ENCODE peak calls at places on chromosomes 3 and 15, in eight cellular contexts. W is sigmoid colon, H is hepatocyte, N is ascending aorta, Q is K562, P is cardiac muscle cell, S is mucosa of descending colon, M is adrenal gland. V is an unnamed sample.

GRCh38 chr3:112736802-112737566 is 96.0 kb upstream of the CCDC80 start:
- DNase-seq in W (no peak), H (no peak), N (no peak), Q (peak; percentile 10), P (peak; percentile 15), S (no peak), M (no peak), V (no peak)

GRCh38 chr3:134567605-134568004 is 81.7 kb downstream of the CEP63 start:
- DNase-seq in W (no peak), H (no peak), N (no peak), Q (no peak), P (no peak), S (no peak), M (no peak), V (no peak)

GRCh38 chr3:172467170-172467824 is 19.0 kb upstream of the GHSR start:
- DNase-seq in W (no peak), H (peak; percentile 44), N (no peak), Q (no peak), P (no peak), S (no peak), M (no peak), V (no peak)

GRCh38 chr3:144953959-144954358 is 982.3 kb downstream of the DIPK2A start:
- DNase-seq in W (no peak), H (no peak), N (no peak), Q (no peak), P (no peak), S (no peak), M (no peak), V (no peak)

GRCh38 chr15:100983221-100983620 is 64.1 kb downstream of the LRRK1 start:
- DNase-seq in W (no peak), H (no peak), N (no peak), Q (no peak), P (no peak), S (no peak), M (no peak), V (no peak)

GRCh38 chr3:190265795-190266194 is 56.5 kb downstream of the CLDN1 start:
- DNase-seq in W (no peak), H (peak; percentile 48), N (no peak), Q (no peak), P (no peak), S (no peak), M (no peak), V (no peak)

GRCh38 chr3:31182639-31183038 is 288.2 kb upstream of the GADL1 start:
- DNase-seq in W (no peak), H (no peak), N (no peak), Q (no peak), P (no peak), S (no peak), M (no peak), V (no peak)

GRCh38 chr3:65871305-65872141 is 167.2 kb downstream of the MAGI1 start:
- DNase-seq in W (peak; percentile 70), H (peak; percentile 68), N (no peak), Q (no peak), P (peak; percentile 62), S (peak; percentile 59), M (peak; percentile 39), V (no peak)

GRCh38 chr3:37852771-37853170 is 8.9 kb upstream of the CTDSPL start:
- DNase-seq in W (no peak), H (no peak), N (no peak), Q (no peak), P (no peak), S (no peak), M (no peak), V (no peak)

GRCh38 chr15:98706387-98706786 is 58.0 kb downstream of the IGF1R start:
- DNase-seq in W (no peak), H (no peak), N (no peak), Q (no peak), P (no peak), S (no peak), M (no peak), V (no peak)

GRCh38 chr3:159210336-159210735 is 408.5 kb downstream of the MFSD1 start:
- DNase-seq in W (no peak), H (no peak), N (no peak), Q (no peak), P (no peak), S (no peak), M (no peak), V (no peak)

GRCh38 chr15:94042163-94042954 is 189.0 kb upstream of the MCTP2 start:
- DNase-seq in W (no peak), H (peak; percentile 36), N (no peak), Q (no peak), P (no peak), S (no peak), M (no peak), V (peak; percentile 90)

GRCh38 chr3:108406661-108407206 is 103.7 kb downstream of the MYH15 start:
- DNase-seq in W (no peak), H (peak; percentile 66), N (no peak), Q (peak; percentile 60), P (peak; percentile 53), S (no peak), M (no peak), V (peak; percentile 31)

GRCh38 chr15:57313134-57313483 is 63.2 kb upstream of the CGNL1 start:
- DNase-seq in W (peak; percentile 17), H (no peak), N (no peak), Q (no peak), P (no peak), S (no peak), M (no peak), V (no peak)

GRCh38 chr15:91257755-91258435 is 157.8 kb downstream of the SV2B start:
- DNase-seq in W (no peak), H (no peak), N (no peak), Q (no peak), P (no peak), S (no peak), M (no peak), V (no peak)

GRCh38 chr15:91255788-91256187 is 155.7 kb downstream of the SV2B start:
- DNase-seq in W (no peak), H (no peak), N (no peak), Q (no peak), P (no peak), S (no peak), M (no peak), V (no peak)

GRCh38 chr15:91254766-91255165 is 154.7 kb downstream of the SV2B start:
- DNase-seq in W (no peak), H (no peak), N (no peak), Q (peak; percentile 23), P (no peak), S (no peak), M (no peak), V (no peak)

GRCh38 chr15:91261345-91261744 is 161.3 kb downstream of the SV2B start:
- DNase-seq in W (no peak), H (no peak), N (no peak), Q (no peak), P (no peak), S (no peak), M (no peak), V (no peak)

GRCh38 chr15:91258436-91258779 is 158.4 kb downstream of the SV2B start:
- DNase-seq in W (no peak), H (no peak), N (no peak), Q (peak; percentile 18), P (no peak), S (no peak), M (peak; percentile 88), V (no peak)
- H3K4me1 ChIP-seq in W (peaks cover 3% of the 10 kb centered on the region), H (no peaks in the 10 kb centered on the region), N (no peaks in the 10 kb centered on the region), Q (no peaks in the 10 kb centered on the region), P (no peaks in the 10 kb centered on the region), S (no peaks in the 10 kb centered on the region), M (peaks cover 17% of the 10 kb centered on the region), V (peaks cover 2% of the 10 kb centered on the region)

GRCh38 chr3:188243124-188243795 is 89.3 kb downstream of the LPP start:
- DNase-seq in W (no peak), H (no peak), N (no peak), Q (no peak), P (no peak), S (no peak), M (no peak), V (no peak)
- H3K4me1 ChIP-seq in W (peaks cover 98% of the 10 kb centered on the region), H (peaks cover 11% of the 10 kb centered on the region), N (peaks cover 68% of the 10 kb centered on the region), Q (no peaks in the 10 kb centered on the region), P (peaks cover 10% of the 10 kb centered on the region), S (peaks cover 9% of the 10 kb centered on the region), M (peaks cover 8% of the 10 kb centered on the region), V (peaks cover 49% of the 10 kb centered on the region)

DNA sequence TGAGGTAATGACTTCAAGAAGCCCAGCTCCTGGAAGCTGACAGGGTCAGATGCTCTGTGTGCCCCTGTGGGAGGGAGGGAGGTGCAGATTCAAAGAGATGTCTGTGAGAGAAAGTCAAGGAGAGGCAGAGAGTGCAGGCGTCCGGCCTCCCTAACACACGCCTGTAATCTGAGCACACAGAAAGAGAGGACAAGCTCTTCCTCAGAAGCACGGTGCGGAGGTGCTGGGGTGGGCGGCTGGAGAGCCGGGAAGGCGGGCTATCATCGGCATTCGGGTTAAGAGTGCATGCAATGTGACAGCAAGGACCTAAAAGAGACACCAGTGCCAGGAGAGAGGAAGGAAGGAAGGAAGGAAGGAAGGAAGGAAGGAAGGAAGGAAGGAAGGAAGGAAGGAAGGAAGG is 238.2 kb upstream of the HES1 start:
- DNase-seq in W (no peak), H (no peak), N (no peak), Q (no peak), P (peak; percentile 22), S (no peak), M (no peak), V (no peak)
- H3K4me1 ChIP-seq in W (no peaks in the 10 kb centered on the region), H (peaks cover 4% of the 10 kb centered on the region), N (no peaks in the 10 kb centered on the region), Q (peaks cover 9% of the 10 kb centered on the region), P (no peaks in the 10 kb centered on the region), S (peaks cover 11% of the 10 kb centered on the region), M (no peaks in the 10 kb centered on the region), V (no peaks in the 10 kb centered on the region)

GRCh38 chr3:141383555-141384129 is 15.3 kb downstream of the ZBTB38 start:
- DNase-seq in W (no peak), H (no peak), N (no peak), Q (no peak), P (no peak), S (no peak), M (no peak), V (no peak)

GRCh38 chr3:141385386-141386079 is 17.2 kb downstream of the ZBTB38 start:
- DNase-seq in W (no peak), H (no peak), N (no peak), Q (no peak), P (no peak), S (no peak), M (no peak), V (no peak)

GRCh38 chr3:141384157-141384556 is 15.9 kb downstream of the ZBTB38 start:
- DNase-seq in W (no peak), H (no peak), N (no peak), Q (no peak), P (no peak), S (no peak), M (no peak), V (no peak)

GRCh38 chr3:141386080-141386594 is 17.8 kb downstream of the ZBTB38 start:
- DNase-seq in W (no peak), H (no peak), N (no peak), Q (no peak), P (no peak), S (no peak), M (no peak), V (no peak)

GRCh38 chr3:141384575-141384974 is 16.3 kb downstream of the ZBTB38 start:
- DNase-seq in W (no peak), H (no peak), N (no peak), Q (no peak), P (no peak), S (no peak), M (no peak), V (no peak)
- H3K4me1 ChIP-seq in W (peaks cover 17% of the 10 kb centered on the region), H (peaks cover 8% of the 10 kb centered on the region), N (peaks cover 11% of the 10 kb centered on the region), Q (peaks cover 6% of the 10 kb centered on the region), P (peaks cover 9% of the 10 kb centered on the region), S (no peaks in the 10 kb centered on the region), M (peaks cover 9% of the 10 kb centered on the region), V (no peaks in the 10 kb centered on the region)

V was measured in SJSA1.